ENCODE peak calls at places on chromosomes 4 and X, in four cellular contexts. One of them, this sample, is unnamed.
A peak's percentile ranks its signal among the peaks of the same experiment; 100 is the strongest.

GRCh38 chrX:153526040-153526439 is 8.6 kb downstream of the ATP2B3 start:
- DNase-seq in GM12878: no peak
- DNase-seq in HCT116: no peak
- DNase-seq in K562: peak; percentile 28
- DNase-seq in this sample: peak; percentile 81

GRCh38 chr4:15479089-15479912 is 9.6 kb downstream of the CC2D2A start:
- DNase-seq in GM12878: no peak
- DNase-seq in HCT116: peak; percentile 82
- DNase-seq in K562: peak; percentile 15
- DNase-seq in this sample: peak; percentile 74

GRCh38 chrX:130071611-130072349 is 38.5 kb downstream of the ELF4 start:
- DNase-seq in GM12878: no peak
- DNase-seq in HCT116: no peak
- DNase-seq in K562: peak; percentile 53
- DNase-seq in this sample: no peak

GRCh38 chr4:118287691-118288090 is 65.1 kb downstream of the PRSS12 start:
- DNase-seq in GM12878: no peak
- DNase-seq in HCT116: no peak
- DNase-seq in K562: no peak
- DNase-seq in this sample: no peak

GRCh38 chr4:10185518-10186227 is 69.1 kb upstream of the WDR1 start:
- DNase-seq in GM12878: no peak
- DNase-seq in HCT116: no peak
- DNase-seq in K562: peak; percentile 86
- DNase-seq in this sample: no peak

GRCh38 chrX:110244951-110245480 is 72.9 kb downstream of the AMMECR1 start:
- DNase-seq in GM12878: no peak
- DNase-seq in HCT116: no peak
- DNase-seq in K562: no peak
- DNase-seq in this sample: no peak

GRCh38 chrX:123424546-123424945 is 240.5 kb downstream of the GRIA3 start:
- DNase-seq in GM12878: peak; percentile 52
- DNase-seq in HCT116: no peak
- DNase-seq in K562: no peak
- DNase-seq in this sample: no peak

GRCh38 chr4:144499777-144500176 is 146.2 kb upstream of the HHIP start:
- DNase-seq in GM12878: peak; percentile 16
- DNase-seq in HCT116: no peak
- DNase-seq in K562: no peak
- DNase-seq in this sample: no peak

GRCh38 chr4:177100307-177100706 is 209.4 kb upstream of the NEIL3 start:
- DNase-seq in GM12878: no peak
- DNase-seq in HCT116: no peak
- DNase-seq in K562: no peak
- DNase-seq in this sample: no peak

GRCh38 chr4:121072080-121072835 is at the start of gene NDNF:
- DNase-seq in GM12878: no peak
- DNase-seq in HCT116: no peak
- DNase-seq in K562: no peak
- DNase-seq in this sample: peak; percentile 79

GRCh38 chrX:68658530-68658929 is 11.1 kb downstream of the STARD8 start:
- DNase-seq in GM12878: no peak
- DNase-seq in HCT116: no peak
- DNase-seq in K562: no peak
- DNase-seq in this sample: no peak

GRCh38 chr4:53809816-53810215 is 218.5 kb upstream of the LNX1 start:
- DNase-seq in GM12878: no peak
- DNase-seq in HCT116: no peak
- DNase-seq in K562: no peak
- DNase-seq in this sample: no peak

GRCh38 chrX:71992711-71993110 is 82.1 kb downstream of the NHSL2 start:
- DNase-seq in GM12878: no peak
- DNase-seq in HCT116: no peak
- DNase-seq in K562: no peak
- DNase-seq in this sample: no peak

GRCh38 chrX:107135076-107135964 is 16.7 kb upstream of the RBM41 start:
- DNase-seq in GM12878: no peak
- DNase-seq in HCT116: peak; percentile 78
- DNase-seq in K562: no peak
- DNase-seq in this sample: no peak

GRCh38 chrX:22534643-22535042 is 261.9 kb downstream of the CBLL2 start:
- DNase-seq in GM12878: no peak
- DNase-seq in HCT116: no peak
- DNase-seq in K562: no peak
- DNase-seq in this sample: no peak

GRCh38 chr4:187668683-187669082 is 326.9 kb upstream of the ZFP42 start:
- DNase-seq in GM12878: no peak
- DNase-seq in HCT116: no peak
- DNase-seq in K562: no peak
- DNase-seq in this sample: no peak

GRCh38 chrX:122475306-122475705 is 708.8 kb upstream of the GRIA3 start:
- DNase-seq in GM12878: no peak
- DNase-seq in HCT116: no peak
- DNase-seq in K562: no peak
- DNase-seq in this sample: no peak

GRCh38 chr4:167940217-167940616 is 152.1 kb upstream of the ANXA10 start:
- DNase-seq in GM12878: no peak
- DNase-seq in HCT116: no peak
- DNase-seq in K562: no peak
- DNase-seq in this sample: no peak

GRCh38 chr4:48483777-48484493 is 792 bp downstream of the SLC10A4 start:
- DNase-seq in GM12878: no peak
- DNase-seq in HCT116: no peak
- DNase-seq in K562: peak; percentile 30
- DNase-seq in this sample: peak; percentile 79

GRCh38 chrX:7262551-7262950 is 114.6 kb upstream of the PUDP start:
- DNase-seq in GM12878: no peak
- DNase-seq in HCT116: no peak
- DNase-seq in K562: no peak
- DNase-seq in this sample: no peak

GRCh38 chrX:110795645-110796510 is at the start of gene CHRDL1:
- DNase-seq in GM12878: no peak
- DNase-seq in HCT116: no peak
- DNase-seq in K562: no peak
- DNase-seq in this sample: peak; percentile 75

GRCh38 chr4:100095729-100096595 is 94.3 kb downstream of the DDIT4L start:
- DNase-seq in GM12878: peak; percentile 36
- DNase-seq in HCT116: peak; percentile 69
- DNase-seq in K562: peak; percentile 11
- DNase-seq in this sample: peak; percentile 50

GRCh38 chrX:8042304-8042703 is 115.1 kb upstream of the PNPLA4 start:
- DNase-seq in GM12878: no peak
- DNase-seq in HCT116: no peak
- DNase-seq in K562: no peak
- DNase-seq in this sample: peak; percentile 3

GRCh38 chr4:3704669-3705068 is 61.5 kb upstream of the ADRA2C start:
- DNase-seq in GM12878: no peak
- DNase-seq in HCT116: no peak
- DNase-seq in K562: no peak
- DNase-seq in this sample: no peak
- TF ChIP-seq ZBTB33 in GM12878: no peak
- TF ChIP-seq ZBTB33 in HCT116: no peak
- TF ChIP-seq ZBTB33 in K562: no peak
- TF ChIP-seq ZBTB33 in this sample: no peak

GRCh38 chr4:8443801-8444200 is 3.2 kb downstream of the TRMT44 start:
- DNase-seq in GM12878: no peak
- DNase-seq in HCT116: no peak
- DNase-seq in K562: no peak
- DNase-seq in this sample: no peak
- TF ChIP-seq ZBTB33 in GM12878: no peak
- TF ChIP-seq ZBTB33 in HCT116: no peak
- TF ChIP-seq ZBTB33 in K562: no peak
- TF ChIP-seq ZBTB33 in this sample: no peak

GRCh38 chr4:18039113-18039512 is 17.6 kb upstream of the LCORL start:
- DNase-seq in GM12878: no peak
- DNase-seq in HCT116: no peak
- DNase-seq in K562: no peak
- DNase-seq in this sample: no peak

GRCh38 chr4:18041114-18041513 is 19.6 kb upstream of the LCORL start:
- DNase-seq in GM12878: no peak
- DNase-seq in HCT116: no peak
- DNase-seq in K562: no peak
- DNase-seq in this sample: no peak

GRCh38 chr4:18042012-18042411 is 20.5 kb upstream of the LCORL start:
- DNase-seq in GM12878: no peak
- DNase-seq in HCT116: no peak
- DNase-seq in K562: no peak
- DNase-seq in this sample: no peak

DNA sequence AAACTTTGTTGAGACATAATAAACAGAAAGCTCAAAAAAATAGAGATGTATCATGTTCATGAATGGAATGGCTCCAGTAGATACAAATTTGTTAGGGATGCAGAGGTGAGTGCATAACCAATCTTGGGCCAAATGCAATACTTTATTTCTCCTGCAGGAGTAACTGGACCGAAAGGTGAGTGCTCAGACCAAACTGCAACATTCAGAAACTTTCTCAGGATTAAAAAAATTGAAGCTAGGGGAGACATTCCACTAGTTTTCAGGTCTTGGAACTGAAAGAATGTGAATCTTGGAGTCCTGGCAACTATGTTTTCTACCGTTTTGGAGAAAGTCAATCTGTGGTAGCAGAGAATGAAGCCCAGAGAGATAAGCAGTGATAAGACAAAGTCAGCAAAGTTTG is 21.2 kb upstream of the LCORL start:
- DNase-seq in GM12878: no peak
- DNase-seq in HCT116: peak; percentile 19
- DNase-seq in K562: no peak
- DNase-seq in this sample: no peak
- TF ChIP-seq ZBTB33 in GM12878: no peak
- TF ChIP-seq ZBTB33 in HCT116: no peak
- TF ChIP-seq ZBTB33 in K562: no peak
- TF ChIP-seq ZBTB33 in this sample: no peak

GRCh38 chr4:6449746-6450369 is 22.6 kb downstream of the PPP2R2C start:
- DNase-seq in GM12878: no peak
- DNase-seq in HCT116: no peak
- DNase-seq in K562: no peak
- DNase-seq in this sample: no peak
- TF ChIP-seq ZBTB33 in GM12878: no peak
- TF ChIP-seq ZBTB33 in HCT116: no peak
- TF ChIP-seq ZBTB33 in K562: no peak
- TF ChIP-seq ZBTB33 in this sample: no peak

GRCh38 chr4:38469410-38469809 is 194.6 kb upstream of the KLF3 start:
- DNase-seq in GM12878: no peak
- DNase-seq in HCT116: no peak
- DNase-seq in K562: no peak
- DNase-seq in this sample: no peak

GRCh38 chr4:38467296-38467695 is 196.7 kb upstream of the KLF3 start:
- DNase-seq in GM12878: no peak
- DNase-seq in HCT116: no peak
- DNase-seq in K562: no peak
- DNase-seq in this sample: no peak

GRCh38 chr4:38468491-38468890 is 195.5 kb upstream of the KLF3 start:
- DNase-seq in GM12878: no peak
- DNase-seq in HCT116: no peak
- DNase-seq in K562: no peak
- DNase-seq in this sample: no peak

GRCh38 chr4:38466401-38466800 is 197.6 kb upstream of the KLF3 start:
- DNase-seq in GM12878: no peak
- DNase-seq in HCT116: no peak
- DNase-seq in K562: peak; percentile 56
- DNase-seq in this sample: no peak

GRCh38 chr4:38470708-38471262 is 193.2 kb upstream of the KLF3 start:
- DNase-seq in GM12878: no peak
- DNase-seq in HCT116: no peak
- DNase-seq in K562: no peak
- DNase-seq in this sample: no peak
- TF ChIP-seq ZBTB33 in GM12878: no peak
- TF ChIP-seq ZBTB33 in HCT116: no peak
- TF ChIP-seq ZBTB33 in K562: no peak
- TF ChIP-seq ZBTB33 in this sample: no peak

This sample was measured in SK-N-SH.